ENCODE peak calls at places on chromosomes 5 and 9, in four cellular contexts. One of them, this sample, is unnamed.

GRCh38 chr5:15794117-15794985 is 294.4 kb downstream of the FBXL7 start:
- DNase-seq in right cardiac atrium: no peak
- DNase-seq in PC-3: no peak
- DNase-seq in Caco-2: no peak
- DNase-seq in this sample: peak; percentile 58

GRCh38 chr5:123696948-123697347 is 185.0 kb downstream of the CSNK1G3 start:
- DNase-seq in right cardiac atrium: peak; percentile 83
- DNase-seq in PC-3: no peak
- DNase-seq in Caco-2: peak; percentile 2
- DNase-seq in this sample: peak; percentile 72

GRCh38 chr9:6195714-6196360 is 19.8 kb upstream of the IL33 start:
- DNase-seq in right cardiac atrium: no peak
- DNase-seq in PC-3: peak; percentile 60
- DNase-seq in Caco-2: no peak
- DNase-seq in this sample: no peak

GRCh38 chr5:179269781-179270543 is 75.3 kb downstream of the ADAMTS2 start:
- DNase-seq in right cardiac atrium: peak; percentile 60
- DNase-seq in PC-3: no peak
- DNase-seq in Caco-2: no peak
- DNase-seq in this sample: peak; percentile 69

GRCh38 chr5:124583469-124584350 is 162.7 kb downstream of the ZNF608 start:
- DNase-seq in right cardiac atrium: no peak
- DNase-seq in PC-3: peak; percentile 80
- DNase-seq in Caco-2: no peak
- DNase-seq in this sample: peak; percentile 72

GRCh38 chr5:136458481-136458880 is 93.1 kb upstream of the TRPC7 start:
- DNase-seq in right cardiac atrium: no peak
- DNase-seq in PC-3: no peak
- DNase-seq in Caco-2: no peak
- DNase-seq in this sample: no peak

GRCh38 chr9:4113711-4114110 is 186.2 kb downstream of the GLIS3 start:
- DNase-seq in right cardiac atrium: no peak
- DNase-seq in PC-3: no peak
- DNase-seq in Caco-2: no peak
- DNase-seq in this sample: no peak

GRCh38 chr5:123151227-123151951 is 62.3 kb downstream of the PRDM6 start:
- DNase-seq in right cardiac atrium: no peak
- DNase-seq in PC-3: no peak
- DNase-seq in Caco-2: no peak
- DNase-seq in this sample: no peak

GRCh38 chr5:78598973-78599372 is 49.6 kb downstream of the LHFPL2 start:
- DNase-seq in right cardiac atrium: no peak
- DNase-seq in PC-3: no peak
- DNase-seq in Caco-2: no peak
- DNase-seq in this sample: no peak

GRCh38 chr5:78594014-78594413 is 54.6 kb downstream of the LHFPL2 start:
- DNase-seq in right cardiac atrium: no peak
- DNase-seq in PC-3: no peak
- DNase-seq in Caco-2: no peak
- DNase-seq in this sample: no peak

GRCh38 chr5:78597858-78598415 is 50.6 kb downstream of the LHFPL2 start:
- DNase-seq in right cardiac atrium: no peak
- DNase-seq in PC-3: peak; percentile 71
- DNase-seq in Caco-2: no peak
- DNase-seq in this sample: no peak

GRCh38 chr5:78594946-78595921 is 53.3 kb downstream of the LHFPL2 start:
- DNase-seq in right cardiac atrium: no peak
- DNase-seq in PC-3: peak; percentile 93
- DNase-seq in Caco-2: no peak
- DNase-seq in this sample: peak; percentile 93

DNA sequence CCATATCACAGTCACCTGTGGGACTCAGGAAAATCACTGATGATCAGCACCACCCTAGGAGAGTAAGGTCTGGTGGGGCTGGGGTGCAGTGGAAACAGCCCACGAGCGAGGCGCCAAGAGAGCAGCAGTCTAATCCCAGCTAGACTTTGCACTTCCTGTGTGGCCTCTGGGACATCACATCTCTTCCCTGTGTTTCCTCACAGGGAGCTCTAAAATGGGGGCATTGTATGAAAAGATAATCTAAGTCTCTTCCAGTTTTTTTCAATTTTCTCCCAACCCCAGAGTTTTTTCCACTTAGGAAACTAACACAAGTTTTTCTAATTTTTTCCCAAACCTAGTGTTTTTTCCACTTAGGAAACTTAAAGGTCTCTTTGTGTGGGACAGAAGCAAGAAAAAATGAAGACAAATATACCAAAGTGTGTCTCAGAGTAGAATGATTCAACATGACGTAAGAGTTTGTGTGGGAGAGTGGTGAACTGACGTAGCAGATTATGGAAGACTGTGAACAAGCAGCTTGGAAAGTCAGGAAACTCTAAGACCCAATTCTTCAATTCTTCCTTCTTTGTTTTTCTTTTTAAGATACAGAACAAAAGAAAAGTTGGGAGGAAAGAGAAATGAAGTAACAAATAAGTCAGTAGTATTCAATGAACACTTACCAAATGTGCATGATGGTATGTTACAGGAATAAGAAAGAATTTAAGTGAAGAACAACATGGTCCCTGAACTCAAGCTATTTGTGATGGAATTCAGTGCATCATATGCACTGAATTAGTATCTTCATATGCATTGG is 51.3 kb downstream of the LHFPL2 start:
- DNase-seq in right cardiac atrium: no peak
- DNase-seq in PC-3: peak; percentile 55
- DNase-seq in Caco-2: no peak
- DNase-seq in this sample: peak; percentile 76
- H3K4me3 ChIP-seq in right cardiac atrium: no peak overlapping the region
- H3K4me3 ChIP-seq in PC-3: no peak overlapping the region
- H3K4me3 ChIP-seq in Caco-2: no peak overlapping the region
- H3K4me3 ChIP-seq in this sample: no peak overlapping the region

GRCh38 chr5:56177134-56177533 is 56.0 kb downstream of the ANKRD55 start:
- DNase-seq in right cardiac atrium: no peak
- DNase-seq in PC-3: no peak
- DNase-seq in Caco-2: no peak
- DNase-seq in this sample: no peak

GRCh38 chr5:56176155-56176798 is 56.9 kb downstream of the ANKRD55 start:
- DNase-seq in right cardiac atrium: no peak
- DNase-seq in PC-3: no peak
- DNase-seq in Caco-2: no peak
- DNase-seq in this sample: peak; percentile 89

GRCh38 chr5:56175028-56175427 is 58.1 kb downstream of the ANKRD55 start:
- DNase-seq in right cardiac atrium: no peak
- DNase-seq in PC-3: no peak
- DNase-seq in Caco-2: no peak
- DNase-seq in this sample: no peak

GRCh38 chr5:56172225-56172624 is 60.9 kb downstream of the ANKRD55 start:
- DNase-seq in right cardiac atrium: no peak
- DNase-seq in PC-3: peak; percentile 3
- DNase-seq in Caco-2: no peak
- DNase-seq in this sample: peak; percentile 48

GRCh38 chr5:56175465-56175864 is 57.7 kb downstream of the ANKRD55 start:
- DNase-seq in right cardiac atrium: no peak
- DNase-seq in PC-3: peak; percentile 48
- DNase-seq in Caco-2: peak; percentile 56
- DNase-seq in this sample: peak; percentile 77
- H3K4me3 ChIP-seq in right cardiac atrium: no peak overlapping the region
- H3K4me3 ChIP-seq in PC-3: no peak overlapping the region
- H3K4me3 ChIP-seq in Caco-2: no peak overlapping the region
- H3K4me3 ChIP-seq in this sample: no peak overlapping the region

GRCh38 chr5:62308439-62308838 is 2.4 kb downstream of the KIF2A start:
- DNase-seq in right cardiac atrium: no peak
- DNase-seq in PC-3: no peak
- DNase-seq in Caco-2: no peak
- DNase-seq in this sample: no peak
- H3K4me3 ChIP-seq in right cardiac atrium: no peak overlapping the region
- H3K4me3 ChIP-seq in PC-3: no peak overlapping the region
- H3K4me3 ChIP-seq in Caco-2: no peak overlapping the region
- H3K4me3 ChIP-seq in this sample: no peak overlapping the region

GRCh38 chr9:88989961-88990570 is 1.2 kb upstream of the S1PR3 start:
- DNase-seq in right cardiac atrium: no peak
- DNase-seq in PC-3: no peak
- DNase-seq in Caco-2: no peak
- DNase-seq in this sample: no peak
- H3K4me3 ChIP-seq in right cardiac atrium: no peak overlapping the region
- H3K4me3 ChIP-seq in PC-3: no peak overlapping the region
- H3K4me3 ChIP-seq in Caco-2: no peak overlapping the region
- H3K4me3 ChIP-seq in this sample: no peak overlapping the region

GRCh38 chr5:72282878-72283277 is 37.2 kb downstream of the MRPS27 start:
- DNase-seq in right cardiac atrium: no peak
- DNase-seq in PC-3: no peak
- DNase-seq in Caco-2: no peak
- DNase-seq in this sample: peak; percentile 70
- H3K4me3 ChIP-seq in right cardiac atrium: no peak overlapping the region
- H3K4me3 ChIP-seq in PC-3: no peak overlapping the region
- H3K4me3 ChIP-seq in Caco-2: no peak overlapping the region
- H3K4me3 ChIP-seq in this sample: no peak overlapping the region